ENCODE peak calls at places on chromosome 13, in four cellular contexts. W, F, C and P are unnamed samples.

GRCh38 chr13:48505597-48506091 is 27.2 kb downstream of the RCBTB2 start:
- DNase-seq in W (no peak), F (peak), C (peak), P (peak)

GRCh38 chr13:71118779-71119364 is 748.1 kb downstream of the DACH1 start:
- DNase-seq in W (no peak), F (no peak), C (no peak), P (no peak)

GRCh38 chr13:73109288-73109899 is 50.6 kb downstream of the KLF5 start:
- DNase-seq in W (no peak), F (no peak), C (no peak), P (no peak)

GRCh38 chr13:112959206-112959605 is 9.8 kb upstream of the MCF2L start:
- DNase-seq in W (no peak), F (no peak), C (no peak), P (no peak)

GRCh38 chr13:87498681-87499080 is 172.5 kb upstream of the SLITRK5 start:
- DNase-seq in W (no peak), F (no peak), C (no peak), P (no peak)

GRCh38 chr13:76053181-76053580 is 417.1 kb downstream of the LMO7 start:
- DNase-seq in W (no peak), F (no peak), C (no peak), P (no peak)

GRCh38 chr13:106710267-106710666 is 142.3 kb upstream of the ARGLU1 start:
- DNase-seq in W (no peak), F (no peak), C (no peak), P (no peak)

GRCh38 chr13:112907286-112907685 is 61.7 kb upstream of the MCF2L start:
- DNase-seq in W (no peak), F (no peak), C (no peak), P (no peak)

GRCh38 chr13:106499905-106500304 is 35.6 kb downstream of the EFNB2 start:
- DNase-seq in W (no peak), F (no peak), C (no peak), P (no peak)

GRCh38 chr13:45873491-45874360 is 22.2 kb upstream of the SIAH3 start:
- DNase-seq in W (no peak), F (no peak), C (no peak), P (no peak)

GRCh38 chr13:69565334-69565733 is 542.3 kb upstream of the ATXN8OS start:
- DNase-seq in W (no peak), F (no peak), C (no peak), P (no peak)

GRCh38 chr13:100542546-100543156 is 45.9 kb downstream of the GGACT start:
- DNase-seq in W (no peak), F (no peak), C (no peak), P (no peak)